ENCODE peak calls at places on chromosomes 12 and 14, in five cellular contexts. C, X, O, Q and L are unnamed samples.

GRCh38 chr12:101713059-101713682 is 15.7 kb downstream of the CHPT1 start:
- DNase-seq in C (no peak), X (no peak), O (no peak), Q (no peak), L (no peak)

GRCh38 chr12:79691299-79692248 is 810 bp upstream of the PAWR start:
- DNase-seq in C (no peak), X (no peak), O (peak; percentile 83), Q (peak; percentile 90), L (peak; percentile 10)

GRCh38 chr12:25550186-25550585 is 2.9 kb downstream of the LMNTD1 start:
- DNase-seq in C (no peak), X (no peak), O (no peak), Q (no peak), L (no peak)

GRCh38 chr12:78146365-78146772 is 315.7 kb downstream of the NAV3 start:
- DNase-seq in C (no peak), X (no peak), O (peak; percentile 6), Q (peak; percentile 37), L (no peak)

GRCh38 chr12:84738481-84738972 is 174.1 kb downstream of the SLC6A15 start:
- DNase-seq in C (no peak), X (no peak), O (peak; percentile 77), Q (no peak), L (no peak)

GRCh38 chr14:63269561-63270225 is 49.0 kb downstream of the GPHB5 start:
- DNase-seq in C (no peak), X (no peak), O (no peak), Q (no peak), L (no peak)

GRCh38 chr14:54568821-54569591 is 2.1 kb downstream of the SAMD4A start:
- DNase-seq in C (no peak), X (no peak), O (no peak), Q (no peak), L (no peak)

GRCh38 chr12:62135553-62136200 is 124.5 kb upstream of the USP15 start:
- DNase-seq in C (no peak), X (no peak), O (no peak), Q (no peak), L (no peak)